ENCODE peak calls at places on chromosomes 4 and X, in nine cellular contexts. U is AG09319; Y is GM23338; W is CD4-positive, alpha-beta T cell; Z is AG04449; C is psoas muscle; N is cardiac muscle cell; L is choroid plexus epithelial cell; E is stomach. M is an unnamed sample.

GRCh38 chr4:52529983-52530382 is 129.1 kb downstream of the USP46 start:
- DNase-seq in U (no peak), Y (no peak), W (no peak), Z (no peak), C (no peak), N (no peak), L (no peak), E (no peak), M (no peak)

GRCh38 chr4:124640037-124640730 is 72.3 kb downstream of the ANKRD50 start:
- DNase-seq in U (peak; percentile 27), Y (no peak), W (no peak), Z (no peak), C (no peak), N (no peak), L (peak; percentile 66), E (peak; percentile 50), M (no peak)

GRCh38 chrX:56248492-56248891 is 16.3 kb downstream of the KLF8 start:
- DNase-seq in U (peak; percentile 7), Y (peak; percentile 64), W (peak; percentile 42), Z (no peak), C (peak; percentile 58), N (peak; percentile 50), L (peak; percentile 58), E (peak; percentile 55), M (peak; percentile 22)

GRCh38 chrX:50198348-50198747 is 2.5 kb downstream of the AKAP4 start:
- DNase-seq in U (no peak), Y (no peak), W (no peak), Z (no peak), C (no peak), N (no peak), L (no peak), E (no peak), M (no peak)

GRCh38 chr4:22072726-22073125 is 124.2 kb upstream of the KCNIP4 start:
- DNase-seq in U (no peak), Y (no peak), W (no peak), Z (no peak), C (no peak), N (no peak), L (no peak), E (no peak), M (no peak)

GRCh38 chr4:83870551-83870950 is 334.6 kb downstream of the GPAT3 start:
- DNase-seq in U (no peak), Y (no peak), W (no peak), Z (no peak), C (no peak), N (no peak), L (no peak), E (no peak), M (no peak)

GRCh38 chr4:119314356-119314755 is 7.6 kb downstream of the FABP2 start:
- DNase-seq in U (peak; percentile 16), Y (peak; percentile 83), W (no peak), Z (no peak), C (no peak), N (peak; percentile 64), L (peak; percentile 77), E (no peak), M (no peak)

GRCh38 chr4:37762294-37763163 is 64.0 kb upstream of the PGM2 start:
- DNase-seq in U (no peak), Y (peak; percentile 56), W (no peak), Z (no peak), C (no peak), N (no peak), L (peak; percentile 77), E (peak; percentile 38), M (no peak)

GRCh38 chr4:6198768-6199343 is 1.5 kb downstream of the JAKMIP1 start:
- DNase-seq in U (no peak), Y (peak; percentile 83), W (no peak), Z (no peak), C (no peak), N (peak; percentile 43), L (no peak), E (no peak), M (no peak)

GRCh38 chr4:77817304-77818076 is 1.7 kb downstream of the CNOT6L start:
- DNase-seq in U (no peak), Y (no peak), W (no peak), Z (no peak), C (no peak), N (no peak), L (peak; percentile 22), E (no peak), M (no peak)

GRCh38 chrX:154516655-154517100 is 646 bp upstream of the FAM3A start:
- DNase-seq in U (no peak), Y (peak; percentile 81), W (no peak), Z (no peak), C (no peak), N (peak; percentile 79), L (peak; percentile 81), E (no peak), M (no peak)

GRCh38 chrX:97315939-97316338 is 432.2 kb downstream of the RPA4 start:
- DNase-seq in U (no peak), Y (peak; percentile 55), W (no peak), Z (no peak), C (no peak), N (no peak), L (no peak), E (no peak), M (no peak)

GRCh38 chr4:108029321-108029720 is 39.6 kb downstream of the HADH start:
- DNase-seq in U (no peak), Y (no peak), W (peak; percentile 36), Z (no peak), C (no peak), N (no peak), L (peak; percentile 33), E (no peak), M (no peak)

GRCh38 chrX:41824551-41824950 is 98.8 kb downstream of the CASK start:
- DNase-seq in U (no peak), Y (no peak), W (no peak), Z (no peak), C (no peak), N (no peak), L (peak; percentile 47), E (no peak), M (no peak)

GRCh38 chr4:105147226-105148151 is 813 bp downstream of the TET2 start:
- DNase-seq in U (no peak), Y (peak; percentile 74), W (no peak), Z (no peak), C (no peak), N (peak; percentile 66), L (peak; percentile 54), E (peak; percentile 32), M (no peak)

GRCh38 chr4:93710101-93710846 is 118.3 kb upstream of the ATOH1 start:
- DNase-seq in U (no peak), Y (peak; percentile 81), W (no peak), Z (no peak), C (no peak), N (peak; percentile 67), L (no peak), E (no peak), M (no peak)

GRCh38 chrX:107710617-107711391 is 64.8 kb downstream of the TSC22D3 start:
- DNase-seq in U (peak; percentile 66), Y (peak; percentile 76), W (peak; percentile 32), Z (peak; percentile 77), C (peak; percentile 48), N (no peak), L (peak; percentile 97), E (no peak), M (no peak)

GRCh38 chr4:69984030-69984443 is 11.7 kb upstream of the STATH start:
- DNase-seq in U (no peak), Y (peak; percentile 8), W (no peak), Z (no peak), C (no peak), N (peak; percentile 47), L (peak; percentile 91), E (peak; percentile 32), M (no peak)

GRCh38 chr4:15003441-15003890 is 1.2 kb downstream of the CPEB2 start:
- DNase-seq in U (no peak), Y (peak; percentile 66), W (peak; percentile 55), Z (no peak), C (peak; percentile 81), N (peak; percentile 54), L (peak; percentile 50), E (peak; percentile 63), M (peak; percentile 45)
- TF ChIP-seq CTCF in U (no peak), Y (no peak), W (no peak), Z (no peak), C (no peak), N (no peak), L (no peak), E (no peak), M (no peak)

GRCh38 chr4:85370400-85371032 is 104.4 kb upstream of the ARHGAP24 start:
- DNase-seq in U (peak; percentile 5), Y (peak; percentile 69), W (no peak), Z (no peak), C (no peak), N (peak; percentile 56), L (peak; percentile 65), E (peak; percentile 28), M (peak; percentile 16)
- TF ChIP-seq CTCF in U (peak; percentile 84), Y (peak; percentile 88), W (no peak), Z (peak; percentile 77), C (peak; percentile 43), N (peak; percentile 87), L (peak; percentile 90), E (peak; percentile 49), M (peak; percentile 82)

DNA sequence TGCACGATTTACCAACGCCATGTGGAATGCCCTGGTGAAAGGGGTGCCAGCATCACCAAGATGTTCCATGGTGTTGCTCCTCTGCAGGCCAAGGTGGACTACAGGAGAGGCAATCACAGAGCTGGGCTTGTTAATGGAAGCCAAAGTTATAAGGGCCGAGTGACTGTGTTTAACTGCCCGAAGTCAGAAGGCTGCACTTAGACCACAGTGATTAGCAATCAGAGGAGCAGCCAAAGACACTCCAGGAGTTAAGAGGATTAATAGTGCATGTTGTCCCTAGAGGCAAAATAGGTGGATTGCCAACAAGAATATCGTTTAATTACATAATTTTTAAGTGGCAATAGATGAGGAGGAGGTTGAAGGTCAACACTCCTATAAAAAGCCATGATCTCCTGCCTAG is 22.8 kb upstream of the SLC25A43 start:
- DNase-seq in U (no peak), Y (no peak), W (no peak), Z (no peak), C (no peak), N (no peak), L (no peak), E (no peak), M (no peak)
- TF ChIP-seq CTCF in U (no peak), Y (no peak), W (no peak), Z (no peak), C (no peak), N (no peak), L (no peak), E (no peak), M (no peak)

GRCh38 chr4:14865804-14866203 is 136.5 kb upstream of the CPEB2 start:
- DNase-seq in U (no peak), Y (no peak), W (no peak), Z (no peak), C (no peak), N (no peak), L (peak; percentile 80), E (no peak), M (no peak)
- TF ChIP-seq CTCF in U (no peak), Y (no peak), W (no peak), Z (no peak), C (no peak), N (no peak), L (no peak), E (no peak), M (no peak)

GRCh38 chr4:81472249-81473085 is 760 bp upstream of the RASGEF1B start:
- DNase-seq in U (no peak), Y (peak; percentile 60), W (peak; percentile 32), Z (no peak), C (no peak), N (peak; percentile 55), L (peak; percentile 63), E (peak; percentile 35), M (no peak)
- TF ChIP-seq CTCF in U (peak; percentile 11), Y (peak; percentile 51), W (peak; percentile 46), Z (no peak), C (peak; percentile 16), N (peak; percentile 45), L (peak; percentile 44), E (no peak), M (peak; percentile 51)

GRCh38 chrX:110665636-110666035 is 130.0 kb downstream of the CHRDL1 start:
- DNase-seq in U (peak; percentile 3), Y (peak; percentile 69), W (no peak), Z (no peak), C (no peak), N (peak; percentile 68), L (peak; percentile 21), E (peak; percentile 28), M (peak; percentile 29)
- TF ChIP-seq CTCF in U (peak; percentile 69), Y (peak; percentile 59), W (no peak), Z (peak; percentile 49), C (peak; percentile 46), N (peak; percentile 50), L (peak; percentile 45), E (no peak), M (peak; percentile 78)